ENCODE peak calls at places on chromosomes 3 and 15, in four cellular contexts. One of them, this sample, is unnamed. For H3F3A, the result is how much of the 10 kb centered on the place peaks cover.

GRCh38 chr3:187919535-187919934 is 174.3 kb upstream of the BCL6 start:
- DNase-seq in SK-N-SH: no peak
- DNase-seq in neural progenitor cell: no peak
- DNase-seq in MM.1S: no peak
- DNase-seq in this sample: no peak

GRCh38 chr15:41935566-41936020 is 36.8 kb downstream of the EHD4 start:
- DNase-seq in MM.1S: peak
- DNase-seq in SK-N-SH: no peak
- DNase-seq in neural progenitor cell: no peak
- DNase-seq in this sample: no peak

GRCh38 chr3:69872783-69873378 is 126.7 kb upstream of the SAMMSON start:
- DNase-seq in neural progenitor cell: no peak
- DNase-seq in SK-N-SH: no peak
- DNase-seq in MM.1S: no peak
- DNase-seq in this sample: peak

GRCh38 chr15:85581495-85581894 is 201.1 kb downstream of the AKAP13 start:
- DNase-seq in MM.1S: no peak
- DNase-seq in SK-N-SH: no peak
- DNase-seq in neural progenitor cell: no peak
- DNase-seq in this sample: no peak

GRCh38 chr15:52733078-52733477 is 53.9 kb upstream of the ATOSA start:
- DNase-seq in MM.1S: no peak
- DNase-seq in SK-N-SH: no peak
- DNase-seq in neural progenitor cell: no peak
- DNase-seq in this sample: no peak

GRCh38 chr15:98000249-98001203 is 40.0 kb downstream of the ARRDC4 start:
- DNase-seq in SK-N-SH: no peak
- DNase-seq in MM.1S: no peak
- DNase-seq in neural progenitor cell: no peak
- DNase-seq in this sample: peak

GRCh38 chr3:159366476-159366875 is 564.6 kb downstream of the MFSD1 start:
- DNase-seq in MM.1S: no peak
- DNase-seq in SK-N-SH: no peak
- DNase-seq in neural progenitor cell: no peak
- DNase-seq in this sample: no peak

GRCh38 chr15:51801391-51801835 is 28.0 kb upstream of the TMOD3 start:
- DNase-seq in neural progenitor cell: peak
- DNase-seq in MM.1S: no peak
- DNase-seq in SK-N-SH: peak
- DNase-seq in this sample: peak

GRCh38 chr15:48395532-48396011 is 64.3 kb downstream of the DUT start:
- DNase-seq in MM.1S: no peak
- DNase-seq in SK-N-SH: no peak
- DNase-seq in neural progenitor cell: no peak
- DNase-seq in this sample: peak

GRCh38 chr3:53077476-53078220 is 31.8 kb upstream of the SFMBT1 start:
- DNase-seq in neural progenitor cell: peak
- DNase-seq in MM.1S: no peak
- DNase-seq in SK-N-SH: no peak
- DNase-seq in this sample: no peak

GRCh38 chr3:106206165-106206564 is 337.4 kb upstream of the CBLB start:
- DNase-seq in neural progenitor cell: no peak
- DNase-seq in SK-N-SH: no peak
- DNase-seq in MM.1S: no peak
- DNase-seq in this sample: peak

GRCh38 chr3:8891774-8892173 is 71.5 kb downstream of the RAD18 start:
- DNase-seq in MM.1S: no peak
- DNase-seq in neural progenitor cell: no peak
- DNase-seq in SK-N-SH: no peak
- DNase-seq in this sample: peak

GRCh38 chr15:83694030-83694429 is 40.1 kb downstream of the ADAMTSL3 start:
- DNase-seq in neural progenitor cell: no peak
- DNase-seq in MM.1S: no peak
- DNase-seq in SK-N-SH: no peak
- DNase-seq in this sample: no peak

GRCh38 chr3:46674031-46674592 is 19.4 kb downstream of the ALS2CL start:
- DNase-seq in MM.1S: no peak
- DNase-seq in SK-N-SH: no peak
- DNase-seq in neural progenitor cell: no peak
- DNase-seq in this sample: no peak

GRCh38 chr15:93825721-93826120 is 405.6 kb upstream of the MCTP2 start:
- DNase-seq in neural progenitor cell: no peak
- DNase-seq in MM.1S: no peak
- DNase-seq in SK-N-SH: no peak
- DNase-seq in this sample: peak

GRCh38 chr15:50880221-50880620 is 28.3 kb upstream of the AP4E1 start:
- DNase-seq in neural progenitor cell: no peak
- DNase-seq in MM.1S: no peak
- DNase-seq in SK-N-SH: no peak
- DNase-seq in this sample: peak

GRCh38 chr15:24659622-24660021 is 16.0 kb upstream of the NPAP1 start:
- DNase-seq in SK-N-SH: no peak
- DNase-seq in neural progenitor cell: no peak
- DNase-seq in MM.1S: no peak
- DNase-seq in this sample: no peak

GRCh38 chr3:192825657-192826200 is 91.9 kb downstream of the MB21D2 start:
- DNase-seq in MM.1S: no peak
- DNase-seq in neural progenitor cell: no peak
- DNase-seq in SK-N-SH: no peak
- DNase-seq in this sample: peak

DNA sequence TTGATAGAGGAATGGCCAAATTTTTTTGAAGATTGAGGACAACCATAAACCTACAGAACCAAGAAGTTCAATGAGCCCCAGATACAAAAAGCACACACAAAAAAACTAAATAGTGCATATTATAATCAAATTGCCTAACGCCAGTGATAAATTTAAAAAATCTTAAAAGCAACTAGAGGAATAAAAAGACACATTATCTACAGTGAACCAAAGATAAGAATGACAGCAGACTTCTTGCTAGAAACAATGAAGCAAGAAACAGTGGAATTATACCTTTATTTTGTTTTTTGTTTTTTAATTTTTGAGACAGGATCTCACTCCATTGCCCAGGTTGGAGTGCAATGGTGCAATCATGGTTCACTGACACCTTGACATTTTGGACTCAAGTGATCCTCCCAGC is 9.9 kb upstream of the SAMD7 start:
- DNase-seq in MM.1S: no peak
- DNase-seq in neural progenitor cell: no peak
- DNase-seq in SK-N-SH: no peak
- DNase-seq in this sample: peak
- TF ChIP-seq EZH2phosphoT487 in MM.1S: no peak
- TF ChIP-seq EZH2phosphoT487 in neural progenitor cell: no peak
- TF ChIP-seq EZH2phosphoT487 in SK-N-SH: no peak
- TF ChIP-seq EZH2phosphoT487 in this sample: no peak

GRCh38 chr3:129166579-129167332 is 5.9 kb upstream of the ISY1 start:
- DNase-seq in neural progenitor cell: no peak
- DNase-seq in MM.1S: no peak
- DNase-seq in SK-N-SH: no peak
- DNase-seq in this sample: no peak

GRCh38 chr3:129162729-129163579 is 2.1 kb upstream of the ISY1 start:
- DNase-seq in MM.1S: no peak
- DNase-seq in neural progenitor cell: peak
- DNase-seq in SK-N-SH: peak
- DNase-seq in this sample: peak

GRCh38 chr3:129160891-129161859 is at the start of gene ISY1:
- DNase-seq in neural progenitor cell: peak
- DNase-seq in MM.1S: peak
- DNase-seq in SK-N-SH: peak
- DNase-seq in this sample: peak

GRCh38 chr3:129161860-129162271 is 1.0 kb upstream of the ISY1 start:
- DNase-seq in MM.1S: peak
- DNase-seq in neural progenitor cell: peak
- DNase-seq in SK-N-SH: peak
- DNase-seq in this sample: peak

DNA sequence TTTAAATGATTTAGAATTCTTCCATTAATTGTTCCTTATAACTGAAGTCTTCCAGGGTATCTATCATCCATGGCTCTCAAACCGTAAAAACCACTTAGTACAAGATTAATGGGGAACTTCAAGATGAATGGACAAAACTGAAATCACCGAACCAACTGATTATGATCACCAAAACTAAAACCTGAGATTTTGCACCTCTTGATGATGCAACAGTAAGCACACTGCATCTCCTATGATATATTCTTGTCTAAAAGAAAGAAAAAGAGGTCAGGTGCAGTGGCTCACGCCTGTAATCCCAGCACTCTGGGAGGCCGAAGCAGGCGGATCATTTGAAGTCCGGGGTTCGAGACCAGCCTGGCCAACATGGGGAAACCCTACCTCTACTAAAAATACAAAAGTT is 3.6 kb upstream of the ISY1 start:
- DNase-seq in neural progenitor cell: no peak
- DNase-seq in MM.1S: no peak
- DNase-seq in SK-N-SH: no peak
- DNase-seq in this sample: no peak
- H3F3A ChIP-seq in neural progenitor cell: half or more
- H3F3A ChIP-seq in MM.1S: under half
- H3F3A ChIP-seq in SK-N-SH: half or more
- H3F3A ChIP-seq in this sample: half or more

GRCh38 chr3:94136133-94136532 is 73.3 kb downstream of the NSUN3 start:
- DNase-seq in SK-N-SH: no peak
- DNase-seq in MM.1S: no peak
- DNase-seq in neural progenitor cell: no peak
- DNase-seq in this sample: no peak

GRCh38 chr3:94130690-94131089 is 67.8 kb downstream of the NSUN3 start:
- DNase-seq in SK-N-SH: no peak
- DNase-seq in neural progenitor cell: no peak
- DNase-seq in MM.1S: no peak
- DNase-seq in this sample: no peak

GRCh38 chr3:94137377-94137776 is 74.5 kb downstream of the NSUN3 start:
- DNase-seq in MM.1S: no peak
- DNase-seq in SK-N-SH: no peak
- DNase-seq in neural progenitor cell: no peak
- DNase-seq in this sample: peak

GRCh38 chr3:94132777-94133176 is 69.9 kb downstream of the NSUN3 start:
- DNase-seq in SK-N-SH: no peak
- DNase-seq in neural progenitor cell: no peak
- DNase-seq in MM.1S: no peak
- DNase-seq in this sample: no peak
- H3K4me2 ChIP-seq in SK-N-SH: no peak
- H3K4me2 ChIP-seq in neural progenitor cell: no peak
- H3K4me2 ChIP-seq in MM.1S: no peak
- H3K4me2 ChIP-seq in this sample: no peak

GRCh38 chr3:14909250-14909649 is 38.1 kb upstream of the NR2C2 start:
- DNase-seq in SK-N-SH: no peak
- DNase-seq in MM.1S: no peak
- DNase-seq in neural progenitor cell: no peak
- DNase-seq in this sample: no peak
- TF ChIP-seq EZH2phosphoT487 in SK-N-SH: no peak
- TF ChIP-seq EZH2phosphoT487 in MM.1S: no peak
- TF ChIP-seq EZH2phosphoT487 in neural progenitor cell: no peak
- TF ChIP-seq EZH2phosphoT487 in this sample: no peak

GRCh38 chr3:62372621-62373041 is 719 bp downstream of the FEZF2 start:
- DNase-seq in neural progenitor cell: peak
- DNase-seq in MM.1S: no peak
- DNase-seq in SK-N-SH: peak
- DNase-seq in this sample: no peak
- H3F3A ChIP-seq in neural progenitor cell: half or more
- H3F3A ChIP-seq in MM.1S: under half
- H3F3A ChIP-seq in SK-N-SH: under half
- H3F3A ChIP-seq in this sample: under half

GRCh38 chr3:142029052-142029642 is 120.2 kb downstream of the TFDP2 start:
- DNase-seq in MM.1S: no peak
- DNase-seq in SK-N-SH: peak
- DNase-seq in neural progenitor cell: no peak
- DNase-seq in this sample: no peak
- H3K4me2 ChIP-seq in MM.1S: no peak
- H3K4me2 ChIP-seq in SK-N-SH: no peak
- H3K4me2 ChIP-seq in neural progenitor cell: peak
- H3K4me2 ChIP-seq in this sample: peak

DNA sequence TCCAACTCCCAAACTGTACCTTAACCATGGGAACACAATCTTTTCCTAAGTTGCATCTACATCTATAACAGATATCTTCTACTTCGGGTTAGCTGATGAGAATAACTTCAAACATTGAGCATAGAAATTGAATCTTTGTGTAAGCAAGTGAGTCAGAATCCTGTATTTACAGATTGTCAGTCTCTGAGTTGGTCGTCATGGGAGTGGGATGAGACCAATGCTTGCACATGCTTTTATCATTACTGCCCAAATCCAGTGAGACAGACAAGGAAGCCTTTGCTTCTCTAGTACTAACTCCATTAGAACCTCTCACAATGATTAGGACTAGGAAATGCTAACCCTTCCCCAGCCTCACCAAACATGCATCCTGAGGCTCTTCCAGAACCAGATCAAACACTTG is 587.1 kb upstream of the ZNF717 start:
- DNase-seq in neural progenitor cell: no peak
- DNase-seq in SK-N-SH: no peak
- DNase-seq in MM.1S: no peak
- DNase-seq in this sample: peak
- TF ChIP-seq EZH2phosphoT487 in neural progenitor cell: no peak
- TF ChIP-seq EZH2phosphoT487 in SK-N-SH: no peak
- TF ChIP-seq EZH2phosphoT487 in MM.1S: no peak
- TF ChIP-seq EZH2phosphoT487 in this sample: no peak

GRCh38 chr15:62931650-62932049 is 110.9 kb upstream of the TPM1 start:
- DNase-seq in MM.1S: no peak
- DNase-seq in SK-N-SH: no peak
- DNase-seq in neural progenitor cell: no peak
- DNase-seq in this sample: peak

GRCh38 chr15:62928996-62929350 is 113.6 kb upstream of the TPM1 start:
- DNase-seq in MM.1S: no peak
- DNase-seq in SK-N-SH: no peak
- DNase-seq in neural progenitor cell: no peak
- DNase-seq in this sample: peak

GRCh38 chr15:62925875-62926274 is 116.7 kb upstream of the TPM1 start:
- DNase-seq in MM.1S: no peak
- DNase-seq in SK-N-SH: no peak
- DNase-seq in neural progenitor cell: no peak
- DNase-seq in this sample: no peak

GRCh38 chr15:62927196-62927595 is 115.4 kb upstream of the TPM1 start:
- DNase-seq in neural progenitor cell: no peak
- DNase-seq in MM.1S: no peak
- DNase-seq in SK-N-SH: no peak
- DNase-seq in this sample: no peak

GRCh38 chr15:62928242-62928995 is 114.1 kb upstream of the TPM1 start:
- DNase-seq in MM.1S: no peak
- DNase-seq in neural progenitor cell: no peak
- DNase-seq in SK-N-SH: peak
- DNase-seq in this sample: peak
- H3F3A ChIP-seq in MM.1S: under half
- H3F3A ChIP-seq in neural progenitor cell: under half
- H3F3A ChIP-seq in SK-N-SH: half or more
- H3F3A ChIP-seq in this sample: half or more

This sample was measured in GM23248.